ENCODE peak calls at places on chromosomes 6 and 20, in seven cellular contexts. L is fibroblast of pulmonary artery; E is lung; C is GM10248; W is CD8-positive, alpha-beta T cell; I is foreskin fibroblast; G is heart left ventricle. Y is an unnamed sample.

GRCh38 chr6:126172151-126172550 is 167.8 kb upstream of the CENPW start:
- DNase-seq in L (no peak), E (no peak), C (no peak), W (no peak), I (no peak), G (no peak), Y (no peak)

GRCh38 chr20:63498950-63499332 is at the start of gene EEF1A2:
- DNase-seq in L (no peak), E (no peak), C (no peak), W (peak; percentile 31), I (peak; percentile 48), G (peak; percentile 67), Y (peak; percentile 64)

GRCh38 chr6:44771647-44772415 is 384.3 kb downstream of the CDC5L start:
- DNase-seq in L (no peak), E (no peak), C (no peak), W (no peak), I (no peak), G (no peak), Y (no peak)

GRCh38 chr20:53914861-53915458 is 155.4 kb downstream of the BCAS1 start:
- DNase-seq in L (no peak), E (no peak), C (no peak), W (no peak), I (peak; percentile 32), G (no peak), Y (no peak)

GRCh38 chr20:50224553-50225255 is 34.1 kb downstream of the CEBPB start:
- DNase-seq in L (peak; percentile 94), E (peak; percentile 54), C (no peak), W (no peak), I (peak; percentile 96), G (peak; percentile 69), Y (no peak)

GRCh38 chr6:83960704-83961103 is 72.9 kb upstream of the MRAP2 start:
- DNase-seq in L (no peak), E (no peak), C (no peak), W (no peak), I (no peak), G (no peak), Y (no peak)

GRCh38 chr6:117487831-117488230 is 5.4 kb downstream of the DCBLD1 start:
- DNase-seq in L (peak; percentile 83), E (no peak), C (no peak), W (no peak), I (no peak), G (no peak), Y (no peak)

GRCh38 chr20:56991516-56991915 is 274.9 kb downstream of the BMP7 start:
- DNase-seq in L (no peak), E (no peak), C (no peak), W (no peak), I (no peak), G (no peak), Y (no peak)

GRCh38 chr6:11064836-11065235 is 20.7 kb upstream of the ELOVL2 start:
- DNase-seq in L (no peak), E (no peak), C (no peak), W (no peak), I (no peak), G (no peak), Y (no peak)

GRCh38 chr20:43941476-43942212 is 27.0 kb downstream of the TOX2 start:
- DNase-seq in L (peak; percentile 78), E (no peak), C (peak; percentile 50), W (no peak), I (peak; percentile 51), G (no peak), Y (no peak)

GRCh38 chr20:63134201-63134612 is 81.7 kb downstream of the YTHDF1 start:
- DNase-seq in L (no peak), E (no peak), C (no peak), W (no peak), I (no peak), G (no peak), Y (peak; percentile 31)

GRCh38 chr6:158869604-158870417 is 50.6 kb upstream of the EZR start:
- DNase-seq in L (peak; percentile 91), E (peak; percentile 92), C (peak; percentile 97), W (peak; percentile 98), I (peak; percentile 92), G (peak; percentile 89), Y (peak; percentile 85)

GRCh38 chr6:110491644-110492317 is 15.4 kb upstream of the SLC22A16 start:
- DNase-seq in L (peak; percentile 70), E (no peak), C (no peak), W (no peak), I (peak; percentile 70), G (no peak), Y (no peak)

GRCh38 chr6:16503919-16504554 is 257.2 kb downstream of the ATXN1 start:
- DNase-seq in L (no peak), E (no peak), C (no peak), W (no peak), I (no peak), G (no peak), Y (no peak)

GRCh38 chr20:23396961-23397620 is 24.2 kb downstream of the NAPB start:
- DNase-seq in L (peak; percentile 21), E (no peak), C (no peak), W (no peak), I (peak; percentile 34), G (no peak), Y (no peak)

GRCh38 chr6:108838101-108838717 is 10.0 kb upstream of the ARMC2 start:
- DNase-seq in L (peak; percentile 40), E (peak; percentile 59), C (no peak), W (no peak), I (peak; percentile 43), G (no peak), Y (peak; percentile 46)

GRCh38 chr20:33411711-33412483 is 10.6 kb upstream of the CDK5RAP1 start:
- DNase-seq in L (no peak), E (no peak), C (no peak), W (no peak), I (no peak), G (no peak), Y (no peak)

GRCh38 chr6:127188752-127189151 is 70.3 kb downstream of the RSPO3 start:
- DNase-seq in L (no peak), E (no peak), C (no peak), W (no peak), I (no peak), G (no peak), Y (no peak)

GRCh38 chr6:33061987-33062386 is 11.5 kb downstream of the HLA-DPA1 start:
- DNase-seq in L (peak; percentile 38), E (no peak), C (peak; percentile 40), W (no peak), I (peak; percentile 5), G (no peak), Y (no peak)

GRCh38 chr6:43495409-43495941 is 14.7 kb downstream of the LRRC73 start:
- DNase-seq in L (no peak), E (no peak), C (no peak), W (no peak), I (peak; percentile 71), G (no peak), Y (no peak)
- TF ChIP-seq CTCF in L (peak; percentile 20), E (no peak), C (no peak), W (no peak), I (no peak), G (no peak), Y (no peak)

GRCh38 chr20:40739841-40740240 is 50.8 kb upstream of the MAFB start:
- DNase-seq in L (no peak), E (no peak), C (no peak), W (no peak), I (no peak), G (no peak), Y (no peak)

GRCh38 chr20:40743172-40743775 is 54.2 kb upstream of the MAFB start:
- DNase-seq in L (no peak), E (no peak), C (no peak), W (no peak), I (no peak), G (no peak), Y (no peak)

GRCh38 chr20:40738976-40739375 is 49.9 kb upstream of the MAFB start:
- DNase-seq in L (no peak), E (no peak), C (no peak), W (no peak), I (no peak), G (no peak), Y (no peak)

GRCh38 chr20:40744072-40744471 is 55.0 kb upstream of the MAFB start:
- DNase-seq in L (no peak), E (no peak), C (no peak), W (no peak), I (no peak), G (no peak), Y (no peak)

DNA sequence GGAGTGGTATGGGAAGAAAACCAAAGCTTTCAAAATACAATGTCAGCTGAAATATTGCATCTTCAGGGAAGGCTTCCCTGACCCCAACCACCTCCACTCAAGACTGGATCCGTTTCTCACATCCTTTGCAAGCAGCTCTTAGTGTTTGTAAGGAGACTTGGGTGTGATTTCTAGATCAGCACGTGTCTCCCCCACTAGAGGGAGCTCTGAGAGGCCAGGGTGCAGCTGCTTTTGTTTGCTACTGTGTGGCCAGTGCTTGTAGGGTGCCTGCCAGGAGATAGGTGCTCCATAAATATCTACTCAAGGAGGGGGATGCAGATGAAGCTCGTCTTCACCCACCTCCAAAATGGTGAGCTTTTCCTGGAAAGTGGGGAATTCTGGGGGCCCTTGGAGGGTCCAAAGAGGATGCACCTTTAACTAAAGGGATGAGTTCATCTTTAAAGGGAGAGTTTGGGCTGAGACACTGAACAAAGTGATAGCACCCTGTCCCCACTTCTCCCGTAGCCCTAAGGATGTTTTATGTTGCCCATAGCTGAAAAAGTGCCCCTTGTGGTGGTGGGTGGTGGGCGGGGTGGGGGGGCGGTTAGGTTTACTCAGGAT is 52.6 kb upstream of the MAFB start:
- DNase-seq in L (peak; percentile 57), E (peak; percentile 47), C (peak; percentile 48), W (peak; percentile 19), I (peak; percentile 69), G (peak; percentile 43), Y (peak; percentile 22)
- TF ChIP-seq CTCF in L (peak; percentile 75), E (peak; percentile 13), C (peak; percentile 58), W (no peak), I (peak; percentile 76), G (peak; percentile 75), Y (peak; percentile 47)

GRCh38 chr6:149136273-149136912 is 181.1 kb upstream of the TAB2 start:
- DNase-seq in L (no peak), E (no peak), C (no peak), W (no peak), I (no peak), G (no peak), Y (no peak)

GRCh38 chr6:149135809-149136208 is 181.7 kb upstream of the TAB2 start:
- DNase-seq in L (no peak), E (no peak), C (no peak), W (no peak), I (no peak), G (no peak), Y (no peak)

GRCh38 chr6:149138093-149138492 is 179.4 kb upstream of the TAB2 start:
- DNase-seq in L (no peak), E (no peak), C (no peak), W (no peak), I (no peak), G (no peak), Y (no peak)

GRCh38 chr6:149137594-149137993 is 179.9 kb upstream of the TAB2 start:
- DNase-seq in L (peak; percentile 58), E (no peak), C (no peak), W (no peak), I (peak; percentile 58), G (no peak), Y (no peak)

GRCh38 chr6:149136913-149137286 is 180.6 kb upstream of the TAB2 start:
- DNase-seq in L (no peak), E (no peak), C (no peak), W (no peak), I (no peak), G (no peak), Y (no peak)
- TF ChIP-seq CTCF in L (no peak), E (no peak), C (no peak), W (no peak), I (no peak), G (no peak), Y (no peak)

GRCh38 chr6:132780770-132781371 is 17.6 kb downstream of the SLC18B1 start:
- DNase-seq in L (peak; percentile 62), E (no peak), C (no peak), W (no peak), I (peak; percentile 62), G (no peak), Y (no peak)
- TF ChIP-seq CTCF in L (peak; percentile 53), E (no peak), C (no peak), W (peak; percentile 23), I (peak; percentile 37), G (no peak), Y (peak; percentile 18)

Y was measured in nephron progenitor cell.